ENCODE peak calls at places on chromosomes 6 and 20, in nine cellular contexts. T is foreskin fibroblast; X is CD8-positive, alpha-beta T cell; V is HCT116; Y is AG04450; E is bronchial epithelial cell; F is prostate gland; R is IMR-90; M is transverse colon. J is an unnamed sample.

GRCh38 chr6:170305772-170306323 is 710 bp upstream of the FAM120B start:
- DNase-seq in T (no peak), X (no peak), V (no peak), Y (no peak), E (no peak), F (no peak), R (no peak), M (no peak), J (no peak)

GRCh38 chr20:21027569-21027968 is 78.6 kb downstream of the LINC00237 start:
- DNase-seq in T (no peak), X (no peak), V (peak; percentile 54), Y (no peak), E (no peak), F (no peak), R (no peak), M (no peak), J (peak; percentile 15)

GRCh38 chr6:82608365-82608764 is 244.7 kb downstream of the TPBG start:
- DNase-seq in T (no peak), X (no peak), V (no peak), Y (no peak), E (no peak), F (no peak), R (no peak), M (no peak), J (peak; percentile 12)

GRCh38 chr20:62696999-62697398 is 11.6 kb upstream of the NTSR1 start:
- DNase-seq in T (no peak), X (no peak), V (no peak), Y (no peak), E (no peak), F (no peak), R (no peak), M (no peak), J (no peak)

GRCh38 chr6:134909701-134910595 is 40.0 kb downstream of the ALDH8A1 start:
- DNase-seq in T (no peak), X (no peak), V (no peak), Y (no peak), E (no peak), F (no peak), R (no peak), M (no peak), J (no peak)

GRCh38 chr6:107108201-107108890 is 7.0 kb downstream of the BEND3 start:
- DNase-seq in T (no peak), X (no peak), V (no peak), Y (no peak), E (no peak), F (no peak), R (no peak), M (no peak), J (no peak)

GRCh38 chr20:31811796-31812728 is 7.1 kb upstream of the MYLK2 start:
- DNase-seq in T (peak; percentile 52), X (no peak), V (no peak), Y (peak; percentile 84), E (no peak), F (no peak), R (peak; percentile 96), M (no peak), J (no peak)

GRCh38 chr6:136405410-136406029 is 115.9 kb upstream of the BCLAF1 start:
- DNase-seq in T (peak; percentile 18), X (no peak), V (no peak), Y (no peak), E (no peak), F (no peak), R (no peak), M (peak; percentile 24), J (no peak)

GRCh38 chr6:126153661-126154060 is 167.3 kb downstream of the TRMT11 start:
- DNase-seq in T (peak; percentile 47), X (no peak), V (no peak), Y (no peak), E (no peak), F (no peak), R (peak; percentile 72), M (no peak), J (no peak)

GRCh38 chr6:96613291-96613999 is 50.5 kb downstream of the FHL5 start:
- DNase-seq in T (no peak), X (no peak), V (no peak), Y (no peak), E (no peak), F (no peak), R (no peak), M (no peak), J (peak; percentile 84)

GRCh38 chr6:52286798-52287432 is 2.4 kb upstream of the MCM3 start:
- DNase-seq in T (peak; percentile 49), X (peak; percentile 46), V (peak; percentile 63), Y (peak; percentile 39), E (peak; percentile 62), F (peak; percentile 47), R (peak; percentile 72), M (peak; percentile 82), J (peak; percentile 88)

GRCh38 chr6:9745476-9745875 is 669.4 kb downstream of the TFAP2A start:
- DNase-seq in T (no peak), X (no peak), V (no peak), Y (no peak), E (peak; percentile 50), F (no peak), R (peak; percentile 7), M (no peak), J (no peak)

GRCh38 chr6:12075067-12075563 is 63.0 kb downstream of the HIVEP1 start:
- DNase-seq in T (no peak), X (no peak), V (no peak), Y (no peak), E (peak; percentile 61), F (no peak), R (no peak), M (no peak), J (no peak)

GRCh38 chr6:111474106-111474505 is 8.9 kb downstream of the REV3L start:
- DNase-seq in T (no peak), X (no peak), V (no peak), Y (no peak), E (no peak), F (no peak), R (no peak), M (no peak), J (no peak)

GRCh38 chr6:89467437-89467836 is 34.5 kb downstream of the ANKRD6 start:
- DNase-seq in T (no peak), X (no peak), V (no peak), Y (no peak), E (no peak), F (no peak), R (no peak), M (no peak), J (no peak)

GRCh38 chr6:20038805-20039204 is 173.5 kb downstream of the MBOAT1 start:
- DNase-seq in T (peak; percentile 1), X (no peak), V (no peak), Y (no peak), E (peak; percentile 35), F (no peak), R (peak; percentile 17), M (no peak), J (no peak)

GRCh38 chr20:49460131-49460530 is 22.3 kb downstream of the KCNB1 start:
- DNase-seq in T (no peak), X (no peak), V (no peak), Y (no peak), E (no peak), F (no peak), R (no peak), M (no peak), J (no peak)

DNA sequence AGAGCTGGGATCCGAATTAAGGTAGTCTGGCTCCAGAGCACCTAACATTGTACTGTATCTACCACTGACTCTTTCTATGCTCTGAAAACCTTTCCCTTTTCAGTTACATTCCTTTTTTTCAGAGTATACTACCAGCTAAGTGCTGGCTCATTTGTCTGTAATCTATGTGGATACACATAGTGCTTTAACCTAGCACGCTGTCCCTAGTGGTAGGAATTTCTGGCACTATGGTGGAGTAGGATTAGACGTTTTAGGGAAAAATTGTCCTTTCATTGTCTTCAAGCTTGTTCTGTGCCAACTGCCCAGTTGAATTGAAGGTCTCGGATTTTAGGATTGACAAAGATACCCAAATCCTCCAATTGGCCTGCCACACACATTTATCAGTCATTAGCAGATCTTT is 259.1 kb upstream of the FERMT1 start:
- DNase-seq in T (no peak), X (no peak), V (no peak), Y (peak; percentile 2), E (peak; percentile 33), F (no peak), R (peak; percentile 44), M (no peak), J (no peak)
- TF ChIP-seq CTCF in T (peak; percentile 10), X (no peak), V (peak; percentile 50), Y (peak; percentile 68), E (peak; percentile 56), F (no peak), R (peak; percentile 56), M (peak; percentile 23), J (no peak)

DNA sequence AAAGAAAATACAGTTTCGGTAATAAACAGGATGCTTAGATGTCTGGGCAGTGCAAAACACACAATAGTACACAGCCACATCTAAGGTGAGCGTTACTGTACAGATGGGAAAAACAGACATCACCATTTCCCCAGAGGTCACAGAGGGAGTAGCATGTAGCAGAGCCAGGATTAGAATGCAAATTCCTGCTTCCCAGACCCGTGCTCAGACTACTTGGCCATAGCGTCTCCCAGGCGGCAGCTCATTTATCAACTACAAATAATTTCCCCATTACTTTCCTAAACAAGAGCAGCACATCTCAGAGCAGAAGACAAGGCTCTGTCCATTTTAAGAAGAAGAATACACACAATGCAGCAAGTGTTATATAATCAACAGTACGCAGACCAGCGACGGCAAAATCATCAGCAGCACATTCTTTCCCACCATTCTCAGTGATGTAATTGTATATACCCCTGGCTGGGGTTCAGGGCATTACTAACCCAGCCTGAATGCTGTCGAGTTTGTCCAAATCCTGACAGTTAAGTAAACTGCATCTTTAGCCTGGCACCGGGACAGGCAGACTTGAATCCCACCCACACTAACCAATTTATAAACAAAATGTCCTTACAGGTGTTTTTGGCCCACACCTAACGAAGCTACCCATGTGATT is 61.9 kb downstream of the CNKSR3 start:
- DNase-seq in T (peak; percentile 61), X (no peak), V (no peak), Y (peak; percentile 86), E (peak; percentile 41), F (no peak), R (peak; percentile 93), M (peak; percentile 30), J (peak; percentile 40)
- TF ChIP-seq CTCF in T (no peak), X (no peak), V (peak; percentile 14), Y (peak; percentile 44), E (peak; percentile 32), F (no peak), R (peak; percentile 12), M (peak; percentile 29), J (peak; percentile 45)

GRCh38 chr6:2695464-2696095 is 55.1 kb downstream of the MYLK4 start:
- DNase-seq in T (no peak), X (no peak), V (peak; percentile 36), Y (peak; percentile 7), E (peak; percentile 61), F (no peak), R (peak; percentile 57), M (no peak), J (no peak)
- TF ChIP-seq CTCF in T (peak; percentile 15), X (no peak), V (peak; percentile 29), Y (peak; percentile 48), E (peak; percentile 24), F (peak; percentile 12), R (peak; percentile 63), M (peak; percentile 32), J (peak; percentile 19)

DNA sequence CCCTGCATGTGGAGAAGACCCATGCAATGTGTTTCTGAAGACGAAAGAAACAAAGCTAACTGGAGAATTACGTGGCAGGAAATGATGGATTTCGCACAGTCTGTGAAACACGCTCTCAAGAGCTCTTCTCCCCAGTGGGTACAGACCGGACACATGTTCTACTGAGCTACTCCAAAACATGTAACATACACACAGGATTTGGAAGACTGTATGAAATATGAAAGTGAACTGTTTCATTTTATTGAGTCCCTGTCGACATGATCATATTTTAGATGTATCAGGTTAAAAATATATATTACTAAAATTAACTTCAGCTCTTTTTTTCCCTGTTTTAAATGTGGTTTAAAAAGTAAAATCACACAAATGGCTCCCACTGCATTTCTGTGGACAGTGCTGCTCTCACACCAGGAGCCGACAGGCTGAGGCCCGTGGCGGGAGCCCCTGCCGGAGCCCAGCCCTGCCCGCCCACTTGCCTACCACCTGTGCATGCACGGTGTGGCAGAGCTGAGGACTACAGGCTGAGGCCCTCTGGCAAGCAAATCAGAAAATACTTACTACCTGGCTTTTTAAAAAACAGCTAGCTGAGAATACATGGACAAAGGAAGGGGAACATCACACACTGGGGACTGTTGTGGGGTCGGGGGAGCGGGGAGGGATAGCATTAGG is 58.9 kb upstream of the NXT1 start:
- DNase-seq in T (no peak), X (no peak), V (no peak), Y (no peak), E (no peak), F (no peak), R (no peak), M (no peak), J (no peak)
- TF ChIP-seq CTCF in T (no peak), X (no peak), V (no peak), Y (no peak), E (no peak), F (no peak), R (no peak), M (no peak), J (no peak)

J was measured in WERI-Rb-1.